ENCODE peak calls at places on chromosomes 11 and 22, in six cellular contexts. A is upper lobe of right lung; W is HFF-Myc; R is activated CD8-positive, alpha-beta T cell treated with anti-CD3 and anti-CD28 coated beads for 36 hours; N is upper lobe of left lung; J is endothelial cell. C is an unnamed sample.

GRCh38 chr11:102328748-102329147 is 11.5 kb downstream of the BIRC3 start:
- DNase-seq in J (no peak), N (no peak), R (no peak), A (no peak), W (no peak), C (no peak)

GRCh38 chr11:61004037-61004641 is 32.7 kb downstream of the CD6 start:
- DNase-seq in J (no peak), W (no peak), R (peak), A (no peak), N (no peak), C (no peak)

GRCh38 chr11:60924906-60925684 is 835 bp downstream of the TMEM132A start:
- DNase-seq in W (no peak), J (peak), N (no peak), R (no peak), A (no peak), C (no peak)

GRCh38 chr11:1199689-1200610 is 22.9 kb upstream of the MUC5B start:
- DNase-seq in W (no peak), R (no peak), A (peak), N (peak), J (no peak), C (peak)

GRCh38 chr11:129374993-129375721 is 491 bp upstream of the BARX2 start:
- DNase-seq in R (peak), N (peak), J (peak), A (peak), W (no peak), C (peak)

GRCh38 chr11:57459112-57460016 is 964 bp upstream of the RTN4RL2 start:
- DNase-seq in W (no peak), J (peak), R (peak), N (peak), A (no peak), C (peak)

GRCh38 chr11:102384419-102385052 is 37.5 kb downstream of the BIRC2 start:
- DNase-seq in N (peak), J (no peak), A (no peak), R (no peak), W (no peak), C (no peak)

GRCh38 chr22:45226681-45227186 is 14.0 kb downstream of the KIAA0930 start:
- DNase-seq in W (no peak), R (no peak), N (peak), J (no peak), A (peak), C (peak)

GRCh38 chr11:11876458-11876857 is 34.7 kb downstream of the USP47 start:
- DNase-seq in J (peak), R (peak), N (no peak), A (no peak), W (no peak), C (peak)

GRCh38 chr22:46056169-46057041 is 79.4 kb upstream of the WNT7B start:
- DNase-seq in R (no peak), W (no peak), J (no peak), A (peak), N (peak), C (no peak)

GRCh38 chr11:117239295-117239694 is 6.8 kb downstream of the RNF214 start:
- DNase-seq in N (no peak), W (peak), J (no peak), R (no peak), A (no peak), C (no peak)

GRCh38 chr11:84543367-84544159 is 1083.6 kb downstream of the DLG2 start:
- DNase-seq in W (no peak), N (no peak), A (no peak), R (no peak), J (no peak), C (peak)

GRCh38 chr11:95516786-95517185 is 272.8 kb downstream of the FAM76B start:
- DNase-seq in N (no peak), W (peak), J (no peak), A (no peak), R (no peak), C (no peak)

GRCh38 chr11:19557185-19557584 is 155.5 kb upstream of the NAV2 start:
- DNase-seq in J (no peak), A (no peak), R (no peak), W (no peak), N (no peak), C (no peak)
- TF ChIP-seq CTCF in J (no peak), A (no peak), R (no peak), W (no peak), N (no peak), C (no peak)

GRCh38 chr11:77044886-77045285 is 10.7 kb downstream of the B3GNT6 start:
- DNase-seq in W (no peak), J (no peak), N (no peak), R (no peak), A (no peak), C (no peak)
- TF ChIP-seq CTCF in W (no peak), J (no peak), N (no peak), R (no peak), A (no peak), C (no peak)

GRCh38 chr11:3861698-3862097 is 6.2 kb downstream of the STIM1 start:
- DNase-seq in J (no peak), R (peak), N (no peak), A (no peak), W (no peak), C (no peak)

GRCh38 chr11:3867209-3868071 is 12.0 kb downstream of the STIM1 start:
- DNase-seq in R (peak), A (no peak), J (no peak), W (no peak), N (no peak), C (no peak)

GRCh38 chr11:3866836-3867208 is 11.4 kb downstream of the STIM1 start:
- DNase-seq in N (no peak), R (no peak), A (no peak), J (no peak), W (no peak), C (no peak)

GRCh38 chr11:3865388-3866193 is 10.1 kb downstream of the STIM1 start:
- DNase-seq in R (no peak), W (no peak), A (no peak), N (no peak), J (no peak), C (no peak)

GRCh38 chr11:3866206-3866605 is 10.7 kb downstream of the STIM1 start:
- DNase-seq in R (no peak), N (no peak), A (peak), W (no peak), J (no peak), C (no peak)
- TF ChIP-seq CTCF in R (no peak), N (no peak), A (no peak), W (no peak), J (no peak), C (no peak)

GRCh38 chr22:21593406-21594232 is 26.1 kb downstream of the UBE2L3 start:
- DNase-seq in A (no peak), W (no peak), R (no peak), N (no peak), J (peak), C (peak)
- TF ChIP-seq CTCF in A (no peak), W (peak), R (no peak), N (no peak), J (peak), C (peak)

GRCh38 chr11:86274999-86275398 is 27.0 kb upstream of the HIKESHI start:
- DNase-seq in W (no peak), R (no peak), J (no peak), A (no peak), N (no peak), C (no peak)

GRCh38 chr11:86275493-86276370 is 26.3 kb upstream of the HIKESHI start:
- DNase-seq in J (no peak), R (no peak), A (no peak), N (no peak), W (no peak), C (no peak)

GRCh38 chr11:86277741-86278140 is 24.3 kb upstream of the HIKESHI start:
- DNase-seq in A (no peak), W (no peak), R (no peak), N (no peak), J (no peak), C (no peak)

GRCh38 chr11:86278226-86278625 is 23.8 kb upstream of the HIKESHI start:
- DNase-seq in A (no peak), W (no peak), N (no peak), R (no peak), J (no peak), C (no peak)

DNA sequence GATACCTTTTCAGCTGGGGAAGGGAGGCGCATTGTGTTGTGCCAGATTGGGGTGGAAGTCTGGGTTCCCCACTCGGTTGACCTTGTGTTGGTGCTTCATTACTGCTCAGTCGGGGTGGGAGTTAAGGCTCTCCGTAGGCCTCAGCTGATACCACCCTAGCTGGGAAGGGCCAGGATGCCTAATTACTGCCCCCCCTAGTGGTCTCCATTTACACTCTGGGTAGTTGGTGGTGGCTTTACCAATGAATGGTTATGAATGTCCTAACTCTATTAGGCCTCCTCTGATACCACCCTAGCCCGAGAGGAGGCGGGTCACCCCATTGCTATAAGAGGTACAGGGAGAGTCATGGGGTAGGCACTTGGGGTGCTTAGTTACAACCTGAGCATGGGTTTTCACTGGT is 27.5 kb upstream of the HIKESHI start:
- DNase-seq in R (no peak), A (no peak), N (no peak), J (peak), W (no peak), C (peak)
- TF ChIP-seq CTCF in R (peak), A (no peak), N (no peak), J (peak), W (peak), C (peak)

GRCh38 chr11:45919806-45920530 is 2.3 kb upstream of the PEX16 start:
- DNase-seq in R (no peak), J (no peak), N (no peak), W (no peak), A (peak), C (no peak)

GRCh38 chr11:45919276-45919675 is 1.6 kb upstream of the PEX16 start:
- DNase-seq in J (no peak), R (no peak), A (peak), W (no peak), N (no peak), C (no peak)

GRCh38 chr11:45917286-45917622 is 423 bp downstream of the PEX16 start:
- DNase-seq in A (no peak), W (no peak), R (peak), N (peak), J (no peak), C (no peak)

GRCh38 chr11:45918331-45918941 is 759 bp upstream of the PEX16 start:
- DNase-seq in R (peak), A (peak), N (peak), J (peak), W (peak), C (peak)

GRCh38 chr11:45917623-45918330 is at the start of gene PEX16:
- DNase-seq in W (peak), R (peak), J (peak), A (peak), N (peak), C (peak)
- TF ChIP-seq CTCF in W (no peak), R (no peak), J (no peak), A (no peak), N (no peak), C (no peak)

GRCh38 chr11:67272327-67273259 is 6.3 kb downstream of the GRK2 start:
- DNase-seq in A (peak), W (no peak), R (peak), J (no peak), N (peak), C (no peak)

GRCh38 chr11:67271548-67272284 is 5.4 kb downstream of the GRK2 start:
- DNase-seq in N (peak), J (no peak), W (no peak), A (peak), R (peak), C (no peak)

GRCh38 chr11:67271212-67271547 is 4.9 kb downstream of the GRK2 start:
- DNase-seq in J (no peak), R (no peak), A (no peak), N (no peak), W (no peak), C (no peak)

GRCh38 chr11:67274768-67275605 is 8.7 kb downstream of the GRK2 start:
- DNase-seq in N (peak), J (no peak), R (no peak), A (peak), W (no peak), C (no peak)

DNA sequence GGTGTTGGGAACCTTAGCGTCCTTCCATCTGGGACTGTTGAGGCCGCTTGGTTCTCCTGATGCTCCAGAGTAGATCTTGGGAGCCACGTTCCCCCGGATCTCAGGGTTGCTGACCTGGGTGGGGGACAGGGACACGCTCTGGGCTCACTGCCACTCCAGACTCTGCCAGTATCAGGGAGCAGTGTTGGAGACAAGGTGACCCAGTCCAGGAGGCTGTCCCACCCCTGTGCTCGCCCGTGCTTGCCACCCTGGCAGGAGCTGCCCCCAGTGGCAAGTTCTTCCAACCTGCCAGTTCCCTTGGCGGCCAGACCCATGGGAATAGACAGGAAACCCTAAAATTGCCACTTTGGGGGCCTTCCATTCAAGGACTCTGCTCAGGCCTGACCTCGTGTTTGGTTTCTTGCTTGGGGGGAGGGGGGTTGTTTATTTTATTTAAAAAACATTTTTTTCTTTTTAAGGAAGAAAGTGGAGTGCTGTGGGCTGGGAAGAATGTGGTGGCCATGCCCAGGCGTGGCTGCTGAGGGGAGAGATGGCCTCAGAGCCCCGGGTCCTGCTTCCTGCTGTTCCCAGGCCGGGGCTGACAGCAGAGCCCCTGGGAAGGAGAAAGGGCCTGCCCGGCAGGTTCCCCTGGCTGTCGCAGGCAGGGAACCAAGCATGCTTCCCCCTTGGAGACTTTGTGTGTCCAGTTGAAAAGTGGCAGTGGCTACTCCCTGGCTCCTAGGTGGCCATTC is 7.2 kb downstream of the GRK2 start:
- DNase-seq in A (peak), J (no peak), N (peak), R (no peak), W (no peak), C (no peak)
- TF ChIP-seq CTCF in A (no peak), J (no peak), N (no peak), R (no peak), W (no peak), C (no peak)

GRCh38 chr11:76035020-76035419 is 171.3 kb downstream of the WNT11 start:
- DNase-seq in J (no peak), A (no peak), W (no peak), N (no peak), R (no peak), C (no peak)

GRCh38 chr11:76038608-76039007 is 167.7 kb downstream of the WNT11 start:
- DNase-seq in J (no peak), A (no peak), W (no peak), R (no peak), N (no peak), C (no peak)

GRCh38 chr11:76030973-76031590 is 175.2 kb downstream of the WNT11 start:
- DNase-seq in R (no peak), N (no peak), A (no peak), J (no peak), W (no peak), C (no peak)

GRCh38 chr11:76030286-76030685 is 176.0 kb downstream of the WNT11 start:
- DNase-seq in W (no peak), A (no peak), J (no peak), R (no peak), N (no peak), C (no peak)

GRCh38 chr11:76033699-76034098 is 172.6 kb downstream of the WNT11 start:
- DNase-seq in W (no peak), J (no peak), A (no peak), N (no peak), R (no peak), C (no peak)
- TF ChIP-seq CTCF in W (no peak), J (no peak), A (no peak), N (no peak), R (no peak), C (no peak)

C was measured in H9.